ENCODE peak calls at places on chromosome 11, in eight cellular contexts. L, E, H, U, B, I, S and K are unnamed samples.

GRCh38 chr11:125168875-125169537 is 4.5 kb downstream of the PKNOX2 start:
- DNase-seq in L (no peak), E (peak; percentile 8), H (no peak), U (no peak), B (no peak), I (no peak), S (peak; percentile 28), K (no peak)

GRCh38 chr11:8168485-8169257 is at the start of gene RIC3:
- DNase-seq in L (peak; percentile 44), E (no peak), H (peak; percentile 75), U (peak; percentile 43), B (no peak), I (peak; percentile 61), S (no peak), K (no peak)

GRCh38 chr11:12678092-12678491 is 3.9 kb downstream of the TEAD1 start:
- DNase-seq in L (no peak), E (no peak), H (no peak), U (no peak), B (no peak), I (no peak), S (peak; percentile 20), K (no peak)

GRCh38 chr11:62402226-62402625 is 16.6 kb upstream of the SCGB1A1 start:
- DNase-seq in L (peak; percentile 53), E (no peak), H (no peak), U (no peak), B (no peak), I (peak; percentile 63), S (no peak), K (no peak)

GRCh38 chr11:2748061-2748813 is 48.4 kb upstream of the KCNQ1OT1 start:
- DNase-seq in L (no peak), E (peak; percentile 17), H (peak; percentile 27), U (no peak), B (no peak), I (peak; percentile 9), S (no peak), K (no peak)

GRCh38 chr11:76140912-76141574 is 65.3 kb downstream of the WNT11 start:
- DNase-seq in L (no peak), E (no peak), H (no peak), U (no peak), B (no peak), I (no peak), S (no peak), K (no peak)

GRCh38 chr11:76793834-76794291 is 10.7 kb downstream of the TSKU start:
- DNase-seq in L (no peak), E (no peak), H (no peak), U (no peak), B (no peak), I (no peak), S (no peak), K (no peak)

GRCh38 chr11:72996959-72997358 is 145.2 kb downstream of the FCHSD2 start:
- DNase-seq in L (no peak), E (no peak), H (no peak), U (no peak), B (no peak), I (no peak), S (no peak), K (no peak)

GRCh38 chr11:108431370-108431769 is 36.0 kb downstream of the C11orf65 start:
- DNase-seq in L (no peak), E (no peak), H (no peak), U (no peak), B (peak; percentile 56), I (no peak), S (no peak), K (no peak)

GRCh38 chr11:90465553-90465952 is 242.7 kb upstream of the CHORDC1 start:
- DNase-seq in L (no peak), E (no peak), H (no peak), U (no peak), B (no peak), I (no peak), S (no peak), K (no peak)

GRCh38 chr11:8338138-8338537 is 74.5 kb upstream of the LMO1 start:
- DNase-seq in L (no peak), E (no peak), H (no peak), U (no peak), B (peak; percentile 46), I (peak; percentile 46), S (peak; percentile 19), K (no peak)

GRCh38 chr11:73950869-73951710 is at the start of gene DNAJB13:
- DNase-seq in L (peak; percentile 54), E (peak; percentile 73), H (peak; percentile 53), U (peak; percentile 57), B (peak; percentile 70), I (peak; percentile 43), S (peak; percentile 36), K (no peak)

GRCh38 chr11:36308577-36308976 is 12.5 kb downstream of the PRR5L start:
- DNase-seq in L (no peak), E (no peak), H (no peak), U (no peak), B (peak; percentile 36), I (no peak), S (no peak), K (no peak)

GRCh38 chr11:128720522-128720985 is 26.7 kb downstream of the FLI1 start:
- DNase-seq in L (no peak), E (no peak), H (no peak), U (no peak), B (no peak), I (no peak), S (peak; percentile 65), K (no peak)

GRCh38 chr11:115220881-115221280 is 283.3 kb downstream of the CADM1 start:
- DNase-seq in L (no peak), E (no peak), H (no peak), U (no peak), B (no peak), I (no peak), S (no peak), K (no peak)

GRCh38 chr11:27472398-27473016 is at the start of gene LGR4:
- DNase-seq in L (peak; percentile 85), E (peak; percentile 98), H (peak; percentile 93), U (peak; percentile 95), B (peak; percentile 95), I (peak; percentile 98), S (peak; percentile 96), K (peak; percentile 91)
- H3K4me3 ChIP-seq in L (peak within 1 kb of the TSS; percentile 77), E (peak within 1 kb of the TSS; percentile 67), H (peak within 1 kb of the TSS; percentile 87), U (peak within 1 kb of the TSS; percentile 94), B (peak within 1 kb of the TSS; percentile 81), I (peak within 1 kb of the TSS; percentile 68), S (peak within 1 kb of the TSS; percentile 53), K (peak within 1 kb of the TSS; percentile 99)

DNA sequence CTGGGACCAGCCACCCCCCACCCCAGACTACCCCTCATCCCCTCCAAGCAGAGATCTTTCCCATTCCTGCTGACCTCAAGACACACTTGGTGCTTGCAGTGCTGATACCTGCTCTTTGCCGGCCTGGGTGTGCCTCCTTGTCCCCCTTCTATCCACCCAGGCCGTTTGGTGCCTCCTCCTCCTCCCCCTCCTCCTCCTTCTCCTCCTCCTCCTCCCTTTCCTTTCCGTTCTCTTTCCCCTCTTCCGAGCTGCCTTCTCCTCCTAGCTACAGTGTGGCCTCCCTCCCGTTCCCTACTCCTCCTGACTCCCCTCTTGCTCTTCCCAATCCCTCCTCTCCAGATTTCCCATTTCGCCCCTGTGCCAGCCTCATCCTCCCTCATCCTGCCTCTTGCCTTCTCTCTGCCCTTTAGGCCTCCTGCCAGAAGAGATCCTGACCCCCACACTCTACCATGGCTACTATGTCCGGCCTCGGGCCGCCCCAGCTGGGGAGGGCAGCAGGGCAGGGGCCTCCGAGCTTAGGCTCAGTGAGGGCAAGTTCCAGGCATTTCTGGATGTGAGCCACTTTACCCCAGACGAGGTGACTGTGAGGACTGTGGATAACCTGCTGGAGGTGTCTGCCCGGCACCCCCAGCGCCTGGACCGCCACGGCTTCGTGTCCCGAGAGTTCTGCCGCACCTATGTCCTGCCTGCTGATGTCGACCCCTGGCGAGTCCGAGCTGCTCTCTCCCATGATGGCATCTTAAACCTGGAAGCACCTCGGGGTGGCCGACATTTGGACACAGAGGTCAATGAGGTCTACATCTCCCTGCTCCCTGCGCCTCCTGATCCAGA is 712 bp downstream of the HSPB2 start:
- DNase-seq in L (no peak), E (no peak), H (no peak), U (no peak), B (no peak), I (no peak), S (no peak), K (no peak)
- H3K4me3 ChIP-seq in L (peak overlapping the region; percentile 17), E (no peak overlapping the region), H (peak overlapping the region; percentile 66), U (no peak overlapping the region), B (no peak overlapping the region), I (no peak overlapping the region), S (no peak overlapping the region), K (no peak overlapping the region)

GRCh38 chr11:42657169-42657568 is 654.6 kb upstream of the API5 start:
- DNase-seq in L (no peak), E (no peak), H (no peak), U (no peak), B (no peak), I (no peak), S (no peak), K (no peak)
- H3K4me3 ChIP-seq in L (no peak overlapping the region), E (no peak overlapping the region), H (no peak overlapping the region), U (no peak overlapping the region), B (no peak overlapping the region), I (no peak overlapping the region), S (no peak overlapping the region), K (no peak overlapping the region)

DNA sequence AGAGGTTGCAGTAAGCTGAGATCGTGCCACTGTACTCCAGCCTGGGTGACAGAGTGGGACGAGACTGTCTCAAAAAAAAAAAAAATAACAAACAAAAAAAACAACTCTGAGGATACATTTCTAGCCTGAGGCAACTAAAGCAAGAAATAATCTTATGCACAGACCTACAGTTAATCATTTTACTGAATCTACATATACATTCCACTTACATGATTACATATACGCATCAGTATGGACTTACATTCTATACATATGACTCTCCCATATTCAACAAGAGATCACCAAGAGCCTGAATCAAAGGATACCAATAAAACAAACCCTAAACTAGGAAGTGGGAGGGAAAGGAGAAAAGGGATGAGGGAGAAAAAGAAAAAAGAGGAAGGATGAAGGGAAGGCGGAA is 1.1 kb downstream of the ALG8 start:
- DNase-seq in L (no peak), E (no peak), H (no peak), U (no peak), B (peak; percentile 54), I (no peak), S (no peak), K (no peak)
- H3K4me3 ChIP-seq in L (no peak overlapping the region), E (peak overlapping the region; percentile 49), H (peak overlapping the region; percentile 87), U (peak overlapping the region; percentile 74), B (peak overlapping the region; percentile 74), I (no peak overlapping the region), S (peak overlapping the region; percentile 99), K (no peak overlapping the region)

GRCh38 chr11:67647471-67647870 is 3.1 kb downstream of the ACY3 start:
- DNase-seq in L (no peak), E (no peak), H (no peak), U (no peak), B (no peak), I (no peak), S (no peak), K (no peak)

GRCh38 chr11:67648140-67648795 is 2.3 kb downstream of the ACY3 start:
- DNase-seq in L (no peak), E (peak; percentile 66), H (no peak), U (no peak), B (no peak), I (no peak), S (no peak), K (no peak)

GRCh38 chr11:67644472-67645418 is 5.2 kb upstream of the TBX10 start:
- DNase-seq in L (no peak), E (peak; percentile 44), H (no peak), U (no peak), B (no peak), I (no peak), S (no peak), K (peak; percentile 56)

GRCh38 chr11:67645521-67646457 is 4.7 kb downstream of the ACY3 start:
- DNase-seq in L (no peak), E (peak; percentile 59), H (no peak), U (no peak), B (no peak), I (no peak), S (no peak), K (peak; percentile 56)

GRCh38 chr11:67646535-67647336 is 3.8 kb downstream of the ACY3 start:
- DNase-seq in L (no peak), E (no peak), H (no peak), U (no peak), B (no peak), I (no peak), S (no peak), K (no peak)
- H3K4me3 ChIP-seq in L (no peak overlapping the region), E (no peak overlapping the region), H (no peak overlapping the region), U (no peak overlapping the region), B (no peak overlapping the region), I (no peak overlapping the region), S (no peak overlapping the region), K (no peak overlapping the region)